ENCODE peak calls at places on chromosomes 5 and 9, in ten cellular contexts. X is Calu3; D is small intestine; Y is stimulated activated naive CD8-positive, alpha-beta T cell treated with anti-CD3 and anti-CD28 coated beads, Interleukin-15, amount 100 ng/mL, for 72 hours; R is heart right ventricle; H is activated CD4-positive, CD25-positive, alpha-beta regulatory T cell treated with anti-CD3 and anti-CD28 coated beads, Interleukin-2, amount 50 U/mL, for 72 hours; U is NCI-H2081 treated with DMSO at 0.1 percent for 48 hours; W is ACHN; Z is GM03348; T is LoVo. C is an unnamed sample.

GRCh38 chr9:92392690-92393089 is 11.7 kb downstream of the OGN start:
- DNase-seq in X (no peak), D (no peak), Y (no peak), R (no peak), H (no peak), U (no peak), W (no peak), Z (no peak), T (no peak), C (no peak)

GRCh38 chr5:135248801-135249231 is 150.2 kb downstream of the MACROH2A1 start:
- DNase-seq in X (no peak), D (no peak), Y (no peak), R (no peak), H (no peak), U (no peak), W (no peak), Z (no peak), T (no peak), C (no peak)

GRCh38 chr5:38720691-38721361 is 125.0 kb upstream of the OSMR start:
- DNase-seq in X (no peak), D (no peak), Y (no peak), R (no peak), H (no peak), U (no peak), W (no peak), Z (no peak), T (no peak), C (no peak)

GRCh38 chr5:40871177-40871576 is 30.0 kb downstream of the CARD6 start:
- DNase-seq in X (peak), D (no peak), Y (no peak), R (no peak), H (no peak), U (no peak), W (no peak), Z (no peak), T (no peak), C (no peak)

GRCh38 chr5:150000990-150001659 is 586 bp downstream of the HMGXB3 start:
- DNase-seq in X (peak), D (peak), Y (no peak), R (peak), H (peak), U (no peak), W (peak), Z (peak), T (peak), C (no peak)

GRCh38 chr5:167937628-167938000 is 353.8 kb upstream of the WWC1 start:
- DNase-seq in X (no peak), D (no peak), Y (no peak), R (no peak), H (no peak), U (no peak), W (no peak), Z (no peak), T (no peak), C (no peak)

GRCh38 chr9:16429671-16430070 is 440.8 kb downstream of the BNC2 start:
- DNase-seq in X (no peak), D (no peak), Y (no peak), R (no peak), H (no peak), U (no peak), W (no peak), Z (no peak), T (no peak), C (no peak)

GRCh38 chr9:128823903-128824406 is 5.6 kb downstream of the SPOUT1 start:
- DNase-seq in X (no peak), D (no peak), Y (no peak), R (no peak), H (no peak), U (no peak), W (no peak), Z (no peak), T (no peak), C (no peak)

GRCh38 chr5:130138406-130139060 is 234.3 kb downstream of the CHSY3 start:
- DNase-seq in X (no peak), D (no peak), Y (no peak), R (no peak), H (no peak), U (no peak), W (no peak), Z (no peak), T (no peak), C (no peak)

C was measured in Panc1.